ENCODE peak calls at places on chromosomes 16 and 17, in nine cellular contexts. W is ACHN; J is small intestine; E is NCI-H524; C is neural progenitor cell; A is activated B cell treated with CpG ODN at 0.5 μM for 24 hours; O is T-helper 1 cell; T is LoVo; I is activated CD8-positive, alpha-beta memory T cell treated with anti-CD3 and anti-CD28 coated beads for 1 hour. P is an unnamed sample.

GRCh38 chr17:6254036-6254435 is 180.9 kb downstream of the AIPL1 start:
- DNase-seq in W (peak; percentile 36), J (no peak), E (no peak), C (no peak), A (no peak), O (no peak), T (no peak), I (no peak), P (no peak)

GRCh38 chr16:19210968-19211367 is 42.9 kb downstream of the SYT17 start:
- DNase-seq in W (no peak), J (no peak), E (no peak), C (no peak), A (peak; percentile 47), O (no peak), T (no peak), I (no peak), P (no peak)

GRCh38 chr17:49229805-49230600 is 584 bp downstream of the PHOSPHO1 start:
- DNase-seq in W (no peak), J (no peak), E (peak; percentile 15), C (no peak), A (no peak), O (no peak), T (no peak), I (no peak), P (no peak)

GRCh38 chr16:26598061-26598460 is 468.7 kb upstream of the C16orf82 start:
- DNase-seq in W (no peak), J (no peak), E (no peak), C (no peak), A (no peak), O (peak; percentile 11), T (peak; percentile 26), I (peak; percentile 20), P (no peak)

GRCh38 chr16:16861546-16861945 is 482.6 kb downstream of the NPIPA7 start:
- DNase-seq in W (peak; percentile 41), J (peak; percentile 48), E (peak; percentile 79), C (peak; percentile 80), A (peak; percentile 18), O (no peak), T (peak; percentile 58), I (peak; percentile 18), P (peak; percentile 46)

GRCh38 chr16:79776243-79776884 is 175.8 kb upstream of the MAF start:
- DNase-seq in W (no peak), J (peak; percentile 12), E (peak; percentile 82), C (peak; percentile 37), A (no peak), O (no peak), T (no peak), I (no peak), P (no peak)

GRCh38 chr17:72710185-72710584 is 382.3 kb downstream of the SLC39A11 start:
- DNase-seq in W (no peak), J (no peak), E (no peak), C (no peak), A (no peak), O (no peak), T (peak; percentile 60), I (no peak), P (no peak)

GRCh38 chr16:31215287-31216115 is 1.4 kb downstream of the PYDC1 start:
- DNase-seq in W (peak; percentile 71), J (peak; percentile 59), E (peak; percentile 80), C (peak; percentile 94), A (peak; percentile 37), O (no peak), T (peak; percentile 45), I (no peak), P (peak; percentile 26)

GRCh38 chr17:77771145-77771544 is 187.4 kb upstream of the TNRC6C start:
- DNase-seq in W (no peak), J (no peak), E (no peak), C (no peak), A (no peak), O (no peak), T (no peak), I (no peak), P (no peak)

GRCh38 chr16:84143784-84144199 is 1.2 kb downstream of the HSDL1 start:
- DNase-seq in W (no peak), J (peak; percentile 29), E (no peak), C (peak; percentile 71), A (no peak), O (no peak), T (no peak), I (no peak), P (no peak)

GRCh38 chr16:70522216-70523000 is 946 bp downstream of the COG4 start:
- DNase-seq in W (no peak), J (no peak), E (no peak), C (no peak), A (no peak), O (no peak), T (no peak), I (no peak), P (no peak)

GRCh38 chr17:20073056-20073979 is 64.2 kb downstream of the SPECC1 start:
- DNase-seq in W (no peak), J (no peak), E (no peak), C (no peak), A (no peak), O (no peak), T (no peak), I (no peak), P (no peak)

GRCh38 chr17:58528443-58528842 is 14.0 kb upstream of the MTMR4 start:
- DNase-seq in W (no peak), J (no peak), E (no peak), C (no peak), A (no peak), O (no peak), T (no peak), I (no peak), P (no peak)

GRCh38 chr17:6666077-6666521 is 14.5 kb downstream of the C17orf100 start:
- DNase-seq in W (peak; percentile 79), J (peak; percentile 74), E (peak; percentile 62), C (peak; percentile 86), A (no peak), O (no peak), T (peak; percentile 74), I (no peak), P (peak; percentile 34)

GRCh38 chr16:31284926-31285325 is 25.2 kb downstream of the ITGAM start:
- DNase-seq in W (no peak), J (no peak), E (no peak), C (no peak), A (no peak), O (no peak), T (no peak), I (no peak), P (no peak)

GRCh38 chr17:72332367-72332766 is 211.5 kb downstream of the SOX9 start:
- DNase-seq in W (no peak), J (no peak), E (no peak), C (no peak), A (no peak), O (no peak), T (no peak), I (no peak), P (no peak)

GRCh38 chr16:12805091-12805490 is 1.4 kb upstream of the CPPED1 start:
- DNase-seq in W (no peak), J (no peak), E (no peak), C (no peak), A (no peak), O (no peak), T (no peak), I (no peak), P (no peak)

GRCh38 chr16:82629441-82630027 is 2.8 kb downstream of the CDH13 start:
- DNase-seq in W (peak; percentile 66), J (no peak), E (no peak), C (peak; percentile 38), A (no peak), O (no peak), T (peak; percentile 44), I (no peak), P (no peak)

GRCh38 chr17:64779344-64780095 is 117.4 kb upstream of the SMURF2 start:
- DNase-seq in W (no peak), J (no peak), E (no peak), C (peak; percentile 41), A (no peak), O (no peak), T (no peak), I (no peak), P (no peak)

GRCh38 chr16:57391308-57391699 is 13.3 kb upstream of the CCL17 start:
- DNase-seq in W (no peak), J (no peak), E (no peak), C (no peak), A (no peak), O (no peak), T (no peak), I (no peak), P (no peak)